ENCODE peak calls at places on chromosomes 7 and 10, in four cellular contexts. One of them, this sample, is unnamed.

GRCh38 chr7:117458977-117459583 is 20.7 kb upstream of the CFTR start:
- DNase-seq in spleen: no peak
- DNase-seq in body of pancreas: no peak
- DNase-seq in ovary: no peak
- DNase-seq in this sample: no peak

GRCh38 chr10:28382520-28383269 is 79.8 kb upstream of the MPP7 start:
- DNase-seq in body of pancreas: no peak
- DNase-seq in ovary: no peak
- DNase-seq in spleen: no peak
- DNase-seq in this sample: no peak

GRCh38 chr10:3225589-3225988 is 53.0 kb upstream of the PITRM1 start:
- DNase-seq in ovary: no peak
- DNase-seq in body of pancreas: no peak
- DNase-seq in spleen: no peak
- DNase-seq in this sample: no peak

GRCh38 chr7:28847681-28848080 is 110.4 kb downstream of the TRIL start:
- DNase-seq in ovary: no peak
- DNase-seq in body of pancreas: no peak
- DNase-seq in spleen: no peak
- DNase-seq in this sample: no peak

GRCh38 chr7:39172137-39172536 is 194.4 kb downstream of the POU6F2 start:
- DNase-seq in body of pancreas: no peak
- DNase-seq in ovary: no peak
- DNase-seq in spleen: no peak
- DNase-seq in this sample: no peak

GRCh38 chr10:34305189-34305588 is 509.9 kb downstream of the PARD3 start:
- DNase-seq in spleen: no peak
- DNase-seq in ovary: no peak
- DNase-seq in body of pancreas: no peak
- DNase-seq in this sample: peak

GRCh38 chr7:100825760-100826545 is 1.4 kb downstream of the EPHB4 start:
- DNase-seq in spleen: no peak
- DNase-seq in body of pancreas: no peak
- DNase-seq in ovary: no peak
- DNase-seq in this sample: no peak

GRCh38 chr7:3461923-3462322 is 160.9 kb downstream of the SDK1 start:
- DNase-seq in ovary: no peak
- DNase-seq in body of pancreas: no peak
- DNase-seq in spleen: no peak
- DNase-seq in this sample: no peak

GRCh38 chr7:12839508-12840153 is 152.2 kb downstream of the ARL4A start:
- DNase-seq in ovary: no peak
- DNase-seq in body of pancreas: peak
- DNase-seq in spleen: no peak
- DNase-seq in this sample: no peak

GRCh38 chr7:99037327-99037940 is 106.5 kb downstream of the SMURF1 start:
- DNase-seq in ovary: no peak
- DNase-seq in spleen: no peak
- DNase-seq in body of pancreas: no peak
- DNase-seq in this sample: no peak

GRCh38 chr10:13485623-13486022 is 43.2 kb downstream of the BEND7 start:
- DNase-seq in ovary: no peak
- DNase-seq in spleen: no peak
- DNase-seq in body of pancreas: no peak
- DNase-seq in this sample: no peak

GRCh38 chr7:146090023-146090645 is 26.5 kb upstream of the CNTNAP2 start:
- DNase-seq in ovary: no peak
- DNase-seq in body of pancreas: no peak
- DNase-seq in spleen: no peak
- DNase-seq in this sample: no peak

GRCh38 chr7:3722396-3722846 is 421.4 kb downstream of the SDK1 start:
- DNase-seq in body of pancreas: no peak
- DNase-seq in ovary: peak
- DNase-seq in spleen: peak
- DNase-seq in this sample: no peak

GRCh38 chr10:97827778-97828291 is 21.8 kb upstream of the GOLGA7B start:
- DNase-seq in ovary: no peak
- DNase-seq in body of pancreas: no peak
- DNase-seq in spleen: no peak
- DNase-seq in this sample: no peak

GRCh38 chr7:135121868-135122267 is 26.0 kb upstream of the TMEM140 start:
- DNase-seq in body of pancreas: no peak
- DNase-seq in ovary: no peak
- DNase-seq in spleen: no peak
- DNase-seq in this sample: no peak

GRCh38 chr10:49179699-49180511 is 8.3 kb downstream of the TMEM273 start:
- DNase-seq in body of pancreas: no peak
- DNase-seq in ovary: no peak
- DNase-seq in spleen: peak
- DNase-seq in this sample: no peak

GRCh38 chr10:46546591-46547330 is 9.7 kb downstream of the GPRIN2 start:
- DNase-seq in ovary: peak
- DNase-seq in spleen: peak
- DNase-seq in body of pancreas: peak
- DNase-seq in this sample: peak

GRCh38 chr7:1839701-1840100 is 169.6 kb downstream of the ELFN1 start:
- DNase-seq in body of pancreas: no peak
- DNase-seq in ovary: peak
- DNase-seq in spleen: peak
- DNase-seq in this sample: peak

GRCh38 chr7:67518580-67518979 is 521.9 kb downstream of the TYW1 start:
- DNase-seq in ovary: no peak
- DNase-seq in spleen: no peak
- DNase-seq in body of pancreas: no peak
- DNase-seq in this sample: no peak
- H3K27ac ChIP-seq in ovary: no peak
- H3K27ac ChIP-seq in spleen: peak
- H3K27ac ChIP-seq in body of pancreas: no peak
- H3K27ac ChIP-seq in this sample: no peak

GRCh38 chr10:36354633-36355032 is 712.5 kb upstream of the FZD8 start:
- DNase-seq in ovary: no peak
- DNase-seq in spleen: no peak
- DNase-seq in body of pancreas: no peak
- DNase-seq in this sample: no peak

GRCh38 chr10:36362257-36362656 is 720.2 kb upstream of the FZD8 start:
- DNase-seq in spleen: no peak
- DNase-seq in body of pancreas: no peak
- DNase-seq in ovary: no peak
- DNase-seq in this sample: no peak

DNA sequence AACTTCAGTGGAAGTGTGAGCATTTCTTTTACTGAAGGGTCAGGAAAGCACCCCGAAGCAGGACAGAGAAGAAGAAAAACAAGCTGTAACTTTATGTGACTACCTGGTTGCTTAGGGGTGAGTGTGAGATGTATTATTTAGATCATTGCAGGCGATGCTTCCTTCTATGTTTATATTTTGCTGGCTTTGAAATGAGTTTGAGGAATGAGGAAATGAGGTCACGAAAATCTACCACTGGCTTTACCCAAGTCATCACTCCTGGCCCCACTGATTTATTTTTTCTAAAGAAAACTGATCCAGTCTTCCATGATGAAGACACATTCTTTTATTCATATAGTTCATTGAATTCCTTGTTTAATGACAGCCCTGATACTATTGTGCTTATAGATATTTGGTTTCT is 716.6 kb upstream of the FZD8 start:
- DNase-seq in spleen: no peak
- DNase-seq in body of pancreas: no peak
- DNase-seq in ovary: no peak
- DNase-seq in this sample: no peak
- TF ChIP-seq POLR2A in spleen: no peak
- TF ChIP-seq POLR2A in body of pancreas: no peak
- TF ChIP-seq POLR2A in ovary: no peak
- TF ChIP-seq POLR2A in this sample: no peak

GRCh38 chr7:23530901-23531793 is 634 bp downstream of the TRA2A start:
- DNase-seq in spleen: peak
- DNase-seq in body of pancreas: no peak
- DNase-seq in ovary: peak
- DNase-seq in this sample: no peak

GRCh38 chr7:23531794-23532489 is at the start of gene TRA2A:
- DNase-seq in spleen: peak
- DNase-seq in body of pancreas: peak
- DNase-seq in ovary: peak
- DNase-seq in this sample: peak

GRCh38 chr7:23529262-23529859 is 2.4 kb downstream of the TRA2A start:
- DNase-seq in body of pancreas: no peak
- DNase-seq in spleen: no peak
- DNase-seq in ovary: no peak
- DNase-seq in this sample: no peak

GRCh38 chr7:23530355-23530754 is 1.4 kb downstream of the TRA2A start:
- DNase-seq in ovary: no peak
- DNase-seq in body of pancreas: no peak
- DNase-seq in spleen: no peak
- DNase-seq in this sample: no peak

GRCh38 chr7:23533160-23533559 is 1.4 kb upstream of the TRA2A start:
- DNase-seq in body of pancreas: no peak
- DNase-seq in ovary: no peak
- DNase-seq in spleen: no peak
- DNase-seq in this sample: no peak
- H3K27ac ChIP-seq in body of pancreas: no peak
- H3K27ac ChIP-seq in ovary: no peak
- H3K27ac ChIP-seq in spleen: no peak
- H3K27ac ChIP-seq in this sample: no peak

GRCh38 chr10:110210663-110211454 is 3.5 kb downstream of the MXI1 start:
- DNase-seq in ovary: peak
- DNase-seq in body of pancreas: peak
- DNase-seq in spleen: peak
- DNase-seq in this sample: peak

GRCh38 chr10:110209926-110210662 is 2.7 kb downstream of the MXI1 start:
- DNase-seq in ovary: peak
- DNase-seq in spleen: peak
- DNase-seq in body of pancreas: peak
- DNase-seq in this sample: no peak

GRCh38 chr10:110209399-110209925 is 2.1 kb downstream of the MXI1 start:
- DNase-seq in ovary: peak
- DNase-seq in body of pancreas: peak
- DNase-seq in spleen: peak
- DNase-seq in this sample: peak

GRCh38 chr10:110212119-110213006 is 5.0 kb downstream of the MXI1 start:
- DNase-seq in body of pancreas: no peak
- DNase-seq in ovary: no peak
- DNase-seq in spleen: peak
- DNase-seq in this sample: no peak

DNA sequence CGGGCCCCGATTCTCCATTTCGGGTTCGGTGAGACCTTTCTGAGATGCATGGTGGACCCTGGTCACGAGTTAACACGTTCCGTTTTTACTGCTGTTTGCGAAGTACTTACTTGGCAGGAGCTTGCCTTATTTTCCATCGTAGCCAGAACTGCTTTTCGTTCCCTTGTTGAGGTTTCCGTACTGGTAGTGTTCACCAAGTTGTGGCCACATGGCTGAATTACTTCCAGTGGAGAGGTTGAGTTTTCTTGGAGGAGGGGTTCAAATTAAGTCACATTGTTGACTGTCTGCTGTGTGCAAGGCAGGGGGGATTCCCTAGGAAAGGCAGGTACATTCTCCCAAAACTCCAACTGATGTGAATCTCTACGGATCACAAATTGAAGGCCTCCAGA is 4.0 kb downstream of the MXI1 start:
- DNase-seq in ovary: no peak
- DNase-seq in body of pancreas: no peak
- DNase-seq in spleen: no peak
- DNase-seq in this sample: no peak
- TF ChIP-seq POLR2A in ovary: no peak
- TF ChIP-seq POLR2A in body of pancreas: no peak
- TF ChIP-seq POLR2A in spleen: no peak
- TF ChIP-seq POLR2A in this sample: peak

DNA sequence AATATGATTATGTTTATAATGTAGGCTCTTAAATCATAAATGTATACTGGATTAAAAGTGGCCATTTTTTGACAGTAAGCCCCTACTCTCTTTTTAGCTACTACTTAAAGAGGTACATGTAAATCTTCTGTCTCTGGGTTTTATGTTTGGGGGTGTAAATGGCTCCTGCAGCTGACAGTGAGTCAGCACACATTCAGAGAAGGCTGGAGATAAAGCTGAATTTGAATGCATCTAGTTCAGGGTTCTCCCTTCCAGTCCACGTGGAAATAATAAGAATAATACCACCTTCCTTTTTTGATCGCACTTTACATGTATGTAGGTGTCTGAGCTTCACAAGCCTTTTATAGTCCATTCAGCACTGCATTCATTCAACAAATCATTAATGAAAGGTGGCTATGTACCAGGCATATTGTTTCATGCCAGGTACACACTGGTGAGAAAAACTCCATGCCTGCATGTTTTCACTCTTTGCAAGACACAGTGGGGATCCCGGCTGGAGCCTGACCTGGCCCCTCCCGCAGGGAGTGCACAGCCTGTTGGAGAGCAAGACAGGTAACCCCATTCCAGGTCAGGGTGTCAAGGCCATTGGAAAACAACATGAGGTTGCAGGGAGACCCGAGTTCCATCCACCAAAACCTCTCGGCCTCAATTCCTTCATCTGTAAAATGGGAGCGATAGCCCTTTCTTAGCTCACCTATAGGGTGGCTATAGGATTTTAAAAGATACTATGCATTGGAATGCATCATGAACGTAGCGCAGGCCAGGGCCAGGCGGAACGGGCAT is 107.5 kb upstream of the ANLN start:
- DNase-seq in spleen: no peak
- DNase-seq in body of pancreas: no peak
- DNase-seq in ovary: no peak
- DNase-seq in this sample: no peak
- H3K27ac ChIP-seq in spleen: peak
- H3K27ac ChIP-seq in body of pancreas: peak
- H3K27ac ChIP-seq in ovary: no peak
- H3K27ac ChIP-seq in this sample: no peak

This sample was measured in breast epithelium.